ENCODE peak calls at places on chromosome 18, in nine cellular contexts. O, P, Q, L, R, W, I, M and F are unnamed samples.

GRCh38 chr18:23032030-23032582 is 99.0 kb downstream of the RBBP8 start:
- DNase-seq in P (peak), R (no peak), I (no peak), O (no peak), M (peak), W (no peak), Q (no peak), L (no peak), F (peak)

GRCh38 chr18:28903366-28903765 is 726.4 kb upstream of the CDH2 start:
- DNase-seq in O (no peak), I (no peak), Q (no peak), P (peak), R (no peak), L (no peak), W (no peak), M (no peak), F (no peak)

GRCh38 chr18:55586841-55587240 is 1.2 kb downstream of the TCF4 start:
- DNase-seq in Q (no peak), M (peak), I (no peak), P (peak), O (no peak), W (no peak), R (no peak), L (peak), F (peak)

GRCh38 chr18:23924813-23925212 is 89.7 kb upstream of the TTC39C start:
- DNase-seq in R (no peak), O (no peak), W (no peak), P (peak), I (no peak), M (peak), L (no peak), Q (no peak), F (peak)

GRCh38 chr18:70422061-70422965 is 133.5 kb downstream of the SOCS6 start:
- DNase-seq in W (no peak), M (peak), L (no peak), Q (no peak), R (no peak), O (no peak), I (no peak), P (peak), F (peak)

GRCh38 chr18:32934201-32934600 is 161.4 kb upstream of the KLHL14 start:
- DNase-seq in M (no peak), L (no peak), Q (no peak), O (no peak), P (no peak), W (no peak), I (no peak), R (no peak), F (no peak)

GRCh38 chr18:42792731-42793130 is 322.8 kb downstream of the RIT2 start:
- DNase-seq in W (no peak), O (no peak), Q (no peak), M (no peak), P (no peak), R (no peak), L (no peak), I (no peak), F (no peak)

GRCh38 chr18:22286576-22286975 is 117.2 kb downstream of the GATA6 start:
- DNase-seq in O (no peak), P (peak), Q (no peak), L (no peak), I (no peak), W (no peak), R (no peak), M (no peak), F (no peak)

GRCh38 chr18:60358516-60358915 is 14.1 kb downstream of the MC4R start:
- DNase-seq in L (no peak), O (no peak), I (no peak), Q (no peak), P (no peak), R (no peak), W (no peak), M (peak), F (no peak)

GRCh38 chr18:35397976-35398375 is 20.8 kb upstream of the ZNF396 start:
- DNase-seq in Q (no peak), I (no peak), L (no peak), O (no peak), R (no peak), W (no peak), P (no peak), M (no peak), F (no peak)

GRCh38 chr18:28973324-28973723 is 796.4 kb upstream of the CDH2 start:
- DNase-seq in M (no peak), O (no peak), L (no peak), R (no peak), W (no peak), P (no peak), I (no peak), Q (no peak), F (no peak)

GRCh38 chr18:47204908-47205522 is 28.9 kb upstream of the IER3IP1 start:
- DNase-seq in R (no peak), I (no peak), P (no peak), Q (peak), L (peak), W (no peak), O (peak), M (peak), F (peak)

GRCh38 chr18:48004577-48004976 is 74.1 kb upstream of the SMAD2 start:
- DNase-seq in Q (no peak), O (no peak), M (no peak), P (no peak), I (no peak), R (no peak), W (no peak), L (no peak), F (no peak)

GRCh38 chr18:814300-815084 is 2.5 kb upstream of the YES1 start:
- DNase-seq in R (no peak), Q (no peak), M (no peak), P (no peak), I (no peak), L (no peak), O (no peak), W (no peak), F (no peak)

GRCh38 chr18:67301592-67301991 is 214.9 kb downstream of the DSEL start:
- DNase-seq in I (no peak), O (no peak), P (no peak), Q (no peak), R (no peak), W (no peak), L (no peak), M (peak), F (peak)

GRCh38 chr18:36296591-36297418 is 708 bp upstream of the FHOD3 start:
- DNase-seq in R (peak), O (no peak), P (peak), L (peak), Q (peak), M (peak), W (no peak), I (no peak), F (peak)

GRCh38 chr18:76565238-76566173 is 70.5 kb upstream of the ZNF516 start:
- DNase-seq in L (peak), R (no peak), W (no peak), M (peak), O (no peak), I (no peak), P (peak), Q (no peak), F (peak)

GRCh38 chr18:22385718-22386117 is 32.0 kb downstream of the CTAGE1 start:
- DNase-seq in Q (no peak), W (no peak), O (no peak), M (peak), P (peak), I (no peak), L (no peak), R (no peak), F (no peak)

GRCh38 chr18:3234457-3234856 is 13.1 kb upstream of the MYL12A start:
- DNase-seq in R (no peak), M (no peak), L (no peak), P (no peak), O (no peak), Q (no peak), W (no peak), I (no peak), F (no peak)

GRCh38 chr18:52409732-52410131 is 69.7 kb downstream of the DCC start:
- DNase-seq in I (no peak), R (no peak), M (no peak), O (no peak), P (no peak), L (peak), W (no peak), Q (no peak), F (no peak)

GRCh38 chr18:40935423-40935822 is 1019.6 kb upstream of the PIK3C3 start:
- DNase-seq in P (no peak), L (peak), Q (no peak), I (no peak), R (no peak), W (no peak), M (peak), O (no peak), F (no peak)

GRCh38 chr18:79395308-79395640 is 456 bp upstream of the NFATC1 start:
- DNase-seq in Q (no peak), L (no peak), O (no peak), W (no peak), R (peak), P (no peak), I (no peak), M (no peak), F (no peak)

GRCh38 chr18:6355789-6356589 is 58.7 kb downstream of the L3MBTL4 start:
- DNase-seq in O (no peak), M (peak), W (no peak), I (no peak), R (no peak), Q (no peak), P (no peak), L (peak), F (no peak)

GRCh38 chr18:48803951-48804855 is 146.6 kb downstream of the SMAD7 start:
- DNase-seq in W (no peak), Q (no peak), P (no peak), R (peak), I (no peak), L (no peak), O (no peak), M (no peak), F (peak)

GRCh38 chr18:26540041-26540628 is 8.2 kb downstream of the KCTD1 start:
- DNase-seq in M (no peak), P (peak), Q (no peak), L (no peak), O (no peak), I (no peak), R (no peak), W (no peak), F (peak)

GRCh38 chr18:75208055-75208835 is 694 bp downstream of the PTGR3 start:
- DNase-seq in W (peak), M (peak), P (peak), L (peak), O (peak), R (peak), Q (peak), I (peak), F (peak)

GRCh38 chr18:70420151-70420898 is 131.5 kb downstream of the SOCS6 start:
- DNase-seq in Q (no peak), M (peak), I (no peak), R (no peak), O (no peak), W (no peak), P (peak), L (no peak), F (no peak)

GRCh38 chr18:14944838-14945237 is 196.9 kb downstream of the ANKRD30B start:
- DNase-seq in L (no peak), Q (no peak), M (no peak), I (no peak), O (no peak), P (no peak), R (no peak), W (no peak), F (no peak)

GRCh38 chr18:30927517-30928075 is 114.9 kb downstream of the DSC3 start:
- DNase-seq in P (no peak), O (no peak), Q (no peak), L (no peak), W (no peak), I (no peak), M (no peak), R (no peak), F (no peak)

GRCh38 chr18:23281626-23282436 is 146.5 kb downstream of the CABLES1 start:
- DNase-seq in W (no peak), Q (no peak), M (no peak), P (peak), L (no peak), I (no peak), R (no peak), O (no peak), F (no peak)

GRCh38 chr18:69330345-69330744 is 70.3 kb upstream of the DOK6 start:
- DNase-seq in O (no peak), R (no peak), P (no peak), W (no peak), I (no peak), L (no peak), Q (no peak), M (no peak), F (no peak)

GRCh38 chr18:75475228-75475627 is 47.7 kb upstream of the SMIM21 start:
- DNase-seq in O (no peak), I (no peak), L (no peak), P (peak), W (no peak), M (peak), Q (no peak), R (no peak), F (peak)

GRCh38 chr18:50320719-50321118 is 33.2 kb upstream of the CXXC1 start:
- DNase-seq in L (peak), M (no peak), O (no peak), P (no peak), W (no peak), I (no peak), R (no peak), Q (no peak), F (no peak)

GRCh38 chr18:23809411-23809810 is 120.2 kb downstream of the LAMA3 start:
- DNase-seq in Q (no peak), L (no peak), M (no peak), P (no peak), R (no peak), O (no peak), I (no peak), W (no peak), F (no peak)

GRCh38 chr18:12595571-12596255 is 62.2 kb downstream of the SPIRE1 start:
- DNase-seq in L (no peak), P (no peak), I (no peak), W (no peak), R (no peak), M (no peak), Q (no peak), O (no peak), F (no peak)